ENCODE peak calls at places on chromosomes 13 and 19, in nine cellular contexts. One of them, this sample, is unnamed.

GRCh38 chr13:22196777-22197176 is 525.9 kb downstream of the FGF9 start:
- DNase-seq in astrocyte of the spinal cord: no peak
- DNase-seq in hippocampal formation: no peak
- DNase-seq in T-helper 2 cell: no peak
- DNase-seq in NCI-H748 treated with DMSO at 0.1 percent for 48 hours: no peak
- DNase-seq in CD8-positive, alpha-beta memory T cell: no peak
- DNase-seq in mesendoderm: no peak
- DNase-seq in activated T-helper 9 cell treated with anti-CD3 and anti-CD28 coated beads, Interleukin-2, amount 50 U/mL, for 16 hours: no peak
- DNase-seq in stimulated activated CD8-positive, alpha-beta memory T cell treated with anti-CD3 and anti-CD28 coated beads, Interleukin-7, amount 100 ng/mL, for 4 hours: no peak
- DNase-seq in this sample: no peak

GRCh38 chr19:17996826-17997316 is 11.1 kb upstream of the ARRDC2 start:
- DNase-seq in NCI-H748 treated with DMSO at 0.1 percent for 48 hours: peak
- DNase-seq in stimulated activated CD8-positive, alpha-beta memory T cell treated with anti-CD3 and anti-CD28 coated beads, Interleukin-7, amount 100 ng/mL, for 4 hours: peak
- DNase-seq in T-helper 2 cell: peak
- DNase-seq in astrocyte of the spinal cord: peak
- DNase-seq in CD8-positive, alpha-beta memory T cell: peak
- DNase-seq in mesendoderm: peak
- DNase-seq in hippocampal formation: peak
- DNase-seq in activated T-helper 9 cell treated with anti-CD3 and anti-CD28 coated beads, Interleukin-2, amount 50 U/mL, for 16 hours: peak
- DNase-seq in this sample: peak

GRCh38 chr13:48446454-48446853 is 33.5 kb upstream of the LPAR6 start:
- DNase-seq in astrocyte of the spinal cord: peak
- DNase-seq in CD8-positive, alpha-beta memory T cell: no peak
- DNase-seq in T-helper 2 cell: no peak
- DNase-seq in mesendoderm: no peak
- DNase-seq in stimulated activated CD8-positive, alpha-beta memory T cell treated with anti-CD3 and anti-CD28 coated beads, Interleukin-7, amount 100 ng/mL, for 4 hours: no peak
- DNase-seq in activated T-helper 9 cell treated with anti-CD3 and anti-CD28 coated beads, Interleukin-2, amount 50 U/mL, for 16 hours: no peak
- DNase-seq in NCI-H748 treated with DMSO at 0.1 percent for 48 hours: no peak
- DNase-seq in hippocampal formation: no peak
- DNase-seq in this sample: no peak

GRCh38 chr13:34201050-34201913 is 383.3 kb downstream of the RFC3 start:
- DNase-seq in activated T-helper 9 cell treated with anti-CD3 and anti-CD28 coated beads, Interleukin-2, amount 50 U/mL, for 16 hours: no peak
- DNase-seq in hippocampal formation: no peak
- DNase-seq in mesendoderm: no peak
- DNase-seq in NCI-H748 treated with DMSO at 0.1 percent for 48 hours: no peak
- DNase-seq in stimulated activated CD8-positive, alpha-beta memory T cell treated with anti-CD3 and anti-CD28 coated beads, Interleukin-7, amount 100 ng/mL, for 4 hours: no peak
- DNase-seq in CD8-positive, alpha-beta memory T cell: no peak
- DNase-seq in astrocyte of the spinal cord: peak
- DNase-seq in T-helper 2 cell: no peak
- DNase-seq in this sample: no peak

GRCh38 chr13:74217816-74218215 is 83.6 kb upstream of the KLF12 start:
- DNase-seq in hippocampal formation: no peak
- DNase-seq in CD8-positive, alpha-beta memory T cell: no peak
- DNase-seq in T-helper 2 cell: no peak
- DNase-seq in mesendoderm: no peak
- DNase-seq in stimulated activated CD8-positive, alpha-beta memory T cell treated with anti-CD3 and anti-CD28 coated beads, Interleukin-7, amount 100 ng/mL, for 4 hours: no peak
- DNase-seq in activated T-helper 9 cell treated with anti-CD3 and anti-CD28 coated beads, Interleukin-2, amount 50 U/mL, for 16 hours: no peak
- DNase-seq in astrocyte of the spinal cord: peak
- DNase-seq in NCI-H748 treated with DMSO at 0.1 percent for 48 hours: no peak
- DNase-seq in this sample: no peak

GRCh38 chr19:45528149-45528743 is 21.0 kb downstream of the VASP start:
- DNase-seq in stimulated activated CD8-positive, alpha-beta memory T cell treated with anti-CD3 and anti-CD28 coated beads, Interleukin-7, amount 100 ng/mL, for 4 hours: no peak
- DNase-seq in mesendoderm: peak
- DNase-seq in activated T-helper 9 cell treated with anti-CD3 and anti-CD28 coated beads, Interleukin-2, amount 50 U/mL, for 16 hours: no peak
- DNase-seq in T-helper 2 cell: no peak
- DNase-seq in hippocampal formation: no peak
- DNase-seq in NCI-H748 treated with DMSO at 0.1 percent for 48 hours: peak
- DNase-seq in CD8-positive, alpha-beta memory T cell: no peak
- DNase-seq in astrocyte of the spinal cord: peak
- DNase-seq in this sample: peak

GRCh38 chr13:23372264-23372905 is 61.1 kb downstream of the SACS start:
- DNase-seq in NCI-H748 treated with DMSO at 0.1 percent for 48 hours: no peak
- DNase-seq in T-helper 2 cell: no peak
- DNase-seq in mesendoderm: no peak
- DNase-seq in astrocyte of the spinal cord: no peak
- DNase-seq in activated T-helper 9 cell treated with anti-CD3 and anti-CD28 coated beads, Interleukin-2, amount 50 U/mL, for 16 hours: no peak
- DNase-seq in hippocampal formation: no peak
- DNase-seq in CD8-positive, alpha-beta memory T cell: no peak
- DNase-seq in stimulated activated CD8-positive, alpha-beta memory T cell treated with anti-CD3 and anti-CD28 coated beads, Interleukin-7, amount 100 ng/mL, for 4 hours: no peak
- DNase-seq in this sample: no peak

GRCh38 chr13:109776575-109776974 is 9.8 kb downstream of the IRS2 start:
- DNase-seq in hippocampal formation: no peak
- DNase-seq in astrocyte of the spinal cord: peak
- DNase-seq in NCI-H748 treated with DMSO at 0.1 percent for 48 hours: no peak
- DNase-seq in CD8-positive, alpha-beta memory T cell: no peak
- DNase-seq in T-helper 2 cell: no peak
- DNase-seq in activated T-helper 9 cell treated with anti-CD3 and anti-CD28 coated beads, Interleukin-2, amount 50 U/mL, for 16 hours: no peak
- DNase-seq in stimulated activated CD8-positive, alpha-beta memory T cell treated with anti-CD3 and anti-CD28 coated beads, Interleukin-7, amount 100 ng/mL, for 4 hours: no peak
- DNase-seq in mesendoderm: no peak
- DNase-seq in this sample: no peak

GRCh38 chr13:38350114-38350617 is 515 bp downstream of the UFM1 start:
- DNase-seq in mesendoderm: peak
- DNase-seq in astrocyte of the spinal cord: no peak
- DNase-seq in T-helper 2 cell: peak
- DNase-seq in NCI-H748 treated with DMSO at 0.1 percent for 48 hours: peak
- DNase-seq in CD8-positive, alpha-beta memory T cell: no peak
- DNase-seq in activated T-helper 9 cell treated with anti-CD3 and anti-CD28 coated beads, Interleukin-2, amount 50 U/mL, for 16 hours: peak
- DNase-seq in stimulated activated CD8-positive, alpha-beta memory T cell treated with anti-CD3 and anti-CD28 coated beads, Interleukin-7, amount 100 ng/mL, for 4 hours: peak
- DNase-seq in hippocampal formation: no peak
- DNase-seq in this sample: peak

GRCh38 chr13:77521194-77521593 is 14.3 kb upstream of the SCEL start:
- DNase-seq in hippocampal formation: no peak
- DNase-seq in T-helper 2 cell: no peak
- DNase-seq in stimulated activated CD8-positive, alpha-beta memory T cell treated with anti-CD3 and anti-CD28 coated beads, Interleukin-7, amount 100 ng/mL, for 4 hours: no peak
- DNase-seq in activated T-helper 9 cell treated with anti-CD3 and anti-CD28 coated beads, Interleukin-2, amount 50 U/mL, for 16 hours: no peak
- DNase-seq in NCI-H748 treated with DMSO at 0.1 percent for 48 hours: no peak
- DNase-seq in mesendoderm: peak
- DNase-seq in CD8-positive, alpha-beta memory T cell: no peak
- DNase-seq in astrocyte of the spinal cord: peak
- DNase-seq in this sample: no peak

GRCh38 chr19:6412111-6412999 is 12.3 kb downstream of the KHSRP start:
- DNase-seq in mesendoderm: peak
- DNase-seq in CD8-positive, alpha-beta memory T cell: peak
- DNase-seq in hippocampal formation: no peak
- DNase-seq in T-helper 2 cell: peak
- DNase-seq in activated T-helper 9 cell treated with anti-CD3 and anti-CD28 coated beads, Interleukin-2, amount 50 U/mL, for 16 hours: no peak
- DNase-seq in NCI-H748 treated with DMSO at 0.1 percent for 48 hours: no peak
- DNase-seq in stimulated activated CD8-positive, alpha-beta memory T cell treated with anti-CD3 and anti-CD28 coated beads, Interleukin-7, amount 100 ng/mL, for 4 hours: no peak
- DNase-seq in astrocyte of the spinal cord: no peak
- DNase-seq in this sample: peak

GRCh38 chr19:50803633-50804419 is 13.6 kb downstream of the ACP4 start:
- DNase-seq in mesendoderm: no peak
- DNase-seq in stimulated activated CD8-positive, alpha-beta memory T cell treated with anti-CD3 and anti-CD28 coated beads, Interleukin-7, amount 100 ng/mL, for 4 hours: peak
- DNase-seq in T-helper 2 cell: peak
- DNase-seq in activated T-helper 9 cell treated with anti-CD3 and anti-CD28 coated beads, Interleukin-2, amount 50 U/mL, for 16 hours: peak
- DNase-seq in NCI-H748 treated with DMSO at 0.1 percent for 48 hours: peak
- DNase-seq in CD8-positive, alpha-beta memory T cell: peak
- DNase-seq in hippocampal formation: no peak
- DNase-seq in astrocyte of the spinal cord: no peak
- DNase-seq in this sample: peak

GRCh38 chr19:13795595-13796300 is 505 bp downstream of the ZSWIM4 start:
- DNase-seq in stimulated activated CD8-positive, alpha-beta memory T cell treated with anti-CD3 and anti-CD28 coated beads, Interleukin-7, amount 100 ng/mL, for 4 hours: no peak
- DNase-seq in CD8-positive, alpha-beta memory T cell: no peak
- DNase-seq in astrocyte of the spinal cord: no peak
- DNase-seq in mesendoderm: no peak
- DNase-seq in hippocampal formation: no peak
- DNase-seq in T-helper 2 cell: no peak
- DNase-seq in activated T-helper 9 cell treated with anti-CD3 and anti-CD28 coated beads, Interleukin-2, amount 50 U/mL, for 16 hours: no peak
- DNase-seq in NCI-H748 treated with DMSO at 0.1 percent for 48 hours: no peak
- DNase-seq in this sample: peak

GRCh38 chr13:89925107-89925506 is 1422.4 kb upstream of the MIR17HG start:
- DNase-seq in NCI-H748 treated with DMSO at 0.1 percent for 48 hours: peak
- DNase-seq in stimulated activated CD8-positive, alpha-beta memory T cell treated with anti-CD3 and anti-CD28 coated beads, Interleukin-7, amount 100 ng/mL, for 4 hours: no peak
- DNase-seq in activated T-helper 9 cell treated with anti-CD3 and anti-CD28 coated beads, Interleukin-2, amount 50 U/mL, for 16 hours: no peak
- DNase-seq in mesendoderm: peak
- DNase-seq in hippocampal formation: no peak
- DNase-seq in T-helper 2 cell: no peak
- DNase-seq in astrocyte of the spinal cord: peak
- DNase-seq in CD8-positive, alpha-beta memory T cell: no peak
- DNase-seq in this sample: peak

GRCh38 chr13:28313579-28313978 is 175.2 kb downstream of the PAN3 start:
- DNase-seq in activated T-helper 9 cell treated with anti-CD3 and anti-CD28 coated beads, Interleukin-2, amount 50 U/mL, for 16 hours: no peak
- DNase-seq in CD8-positive, alpha-beta memory T cell: no peak
- DNase-seq in T-helper 2 cell: no peak
- DNase-seq in mesendoderm: peak
- DNase-seq in hippocampal formation: no peak
- DNase-seq in astrocyte of the spinal cord: no peak
- DNase-seq in NCI-H748 treated with DMSO at 0.1 percent for 48 hours: no peak
- DNase-seq in stimulated activated CD8-positive, alpha-beta memory T cell treated with anti-CD3 and anti-CD28 coated beads, Interleukin-7, amount 100 ng/mL, for 4 hours: no peak
- DNase-seq in this sample: no peak

GRCh38 chr13:99658266-99658991 is 157.2 kb downstream of the TM9SF2 start:
- DNase-seq in activated T-helper 9 cell treated with anti-CD3 and anti-CD28 coated beads, Interleukin-2, amount 50 U/mL, for 16 hours: peak
- DNase-seq in hippocampal formation: peak
- DNase-seq in T-helper 2 cell: peak
- DNase-seq in mesendoderm: peak
- DNase-seq in NCI-H748 treated with DMSO at 0.1 percent for 48 hours: peak
- DNase-seq in stimulated activated CD8-positive, alpha-beta memory T cell treated with anti-CD3 and anti-CD28 coated beads, Interleukin-7, amount 100 ng/mL, for 4 hours: peak
- DNase-seq in astrocyte of the spinal cord: peak
- DNase-seq in CD8-positive, alpha-beta memory T cell: peak
- DNase-seq in this sample: peak

GRCh38 chr19:53586277-53586691 is 45.5 kb upstream of the DPRX start:
- DNase-seq in stimulated activated CD8-positive, alpha-beta memory T cell treated with anti-CD3 and anti-CD28 coated beads, Interleukin-7, amount 100 ng/mL, for 4 hours: no peak
- DNase-seq in mesendoderm: no peak
- DNase-seq in T-helper 2 cell: no peak
- DNase-seq in hippocampal formation: no peak
- DNase-seq in NCI-H748 treated with DMSO at 0.1 percent for 48 hours: no peak
- DNase-seq in activated T-helper 9 cell treated with anti-CD3 and anti-CD28 coated beads, Interleukin-2, amount 50 U/mL, for 16 hours: no peak
- DNase-seq in astrocyte of the spinal cord: no peak
- DNase-seq in CD8-positive, alpha-beta memory T cell: no peak
- DNase-seq in this sample: no peak

GRCh38 chr13:69690999-69691398 is 416.6 kb upstream of the ATXN8OS start:
- DNase-seq in astrocyte of the spinal cord: no peak
- DNase-seq in hippocampal formation: no peak
- DNase-seq in CD8-positive, alpha-beta memory T cell: no peak
- DNase-seq in stimulated activated CD8-positive, alpha-beta memory T cell treated with anti-CD3 and anti-CD28 coated beads, Interleukin-7, amount 100 ng/mL, for 4 hours: no peak
- DNase-seq in NCI-H748 treated with DMSO at 0.1 percent for 48 hours: no peak
- DNase-seq in T-helper 2 cell: no peak
- DNase-seq in mesendoderm: peak
- DNase-seq in activated T-helper 9 cell treated with anti-CD3 and anti-CD28 coated beads, Interleukin-2, amount 50 U/mL, for 16 hours: no peak
- DNase-seq in this sample: no peak

GRCh38 chr19:13729859-13730258 is 34.5 kb upstream of the MRI1 start:
- DNase-seq in T-helper 2 cell: no peak
- DNase-seq in astrocyte of the spinal cord: peak
- DNase-seq in activated T-helper 9 cell treated with anti-CD3 and anti-CD28 coated beads, Interleukin-2, amount 50 U/mL, for 16 hours: no peak
- DNase-seq in NCI-H748 treated with DMSO at 0.1 percent for 48 hours: no peak
- DNase-seq in hippocampal formation: no peak
- DNase-seq in mesendoderm: no peak
- DNase-seq in CD8-positive, alpha-beta memory T cell: no peak
- DNase-seq in stimulated activated CD8-positive, alpha-beta memory T cell treated with anti-CD3 and anti-CD28 coated beads, Interleukin-7, amount 100 ng/mL, for 4 hours: no peak
- DNase-seq in this sample: no peak

GRCh38 chr13:79432992-79433391 is 26.9 kb upstream of the RBM26 start:
- DNase-seq in NCI-H748 treated with DMSO at 0.1 percent for 48 hours: no peak
- DNase-seq in mesendoderm: no peak
- DNase-seq in astrocyte of the spinal cord: no peak
- DNase-seq in T-helper 2 cell: no peak
- DNase-seq in stimulated activated CD8-positive, alpha-beta memory T cell treated with anti-CD3 and anti-CD28 coated beads, Interleukin-7, amount 100 ng/mL, for 4 hours: no peak
- DNase-seq in hippocampal formation: no peak
- DNase-seq in activated T-helper 9 cell treated with anti-CD3 and anti-CD28 coated beads, Interleukin-2, amount 50 U/mL, for 16 hours: no peak
- DNase-seq in CD8-positive, alpha-beta memory T cell: no peak
- DNase-seq in this sample: no peak

GRCh38 chr19:15115080-15115479 is 7.9 kb downstream of the SYDE1 start:
- DNase-seq in CD8-positive, alpha-beta memory T cell: no peak
- DNase-seq in activated T-helper 9 cell treated with anti-CD3 and anti-CD28 coated beads, Interleukin-2, amount 50 U/mL, for 16 hours: no peak
- DNase-seq in stimulated activated CD8-positive, alpha-beta memory T cell treated with anti-CD3 and anti-CD28 coated beads, Interleukin-7, amount 100 ng/mL, for 4 hours: no peak
- DNase-seq in mesendoderm: no peak
- DNase-seq in NCI-H748 treated with DMSO at 0.1 percent for 48 hours: no peak
- DNase-seq in T-helper 2 cell: no peak
- DNase-seq in hippocampal formation: no peak
- DNase-seq in astrocyte of the spinal cord: peak
- DNase-seq in this sample: no peak

GRCh38 chr13:58883405-58883804 is 1251.9 kb downstream of the PCDH17 start:
- DNase-seq in CD8-positive, alpha-beta memory T cell: no peak
- DNase-seq in mesendoderm: peak
- DNase-seq in stimulated activated CD8-positive, alpha-beta memory T cell treated with anti-CD3 and anti-CD28 coated beads, Interleukin-7, amount 100 ng/mL, for 4 hours: no peak
- DNase-seq in astrocyte of the spinal cord: no peak
- DNase-seq in NCI-H748 treated with DMSO at 0.1 percent for 48 hours: no peak
- DNase-seq in activated T-helper 9 cell treated with anti-CD3 and anti-CD28 coated beads, Interleukin-2, amount 50 U/mL, for 16 hours: no peak
- DNase-seq in hippocampal formation: no peak
- DNase-seq in T-helper 2 cell: no peak
- DNase-seq in this sample: no peak

GRCh38 chr13:58946274-58946673 is 1217.5 kb downstream of the DIAPH3 start:
- DNase-seq in mesendoderm: no peak
- DNase-seq in CD8-positive, alpha-beta memory T cell: no peak
- DNase-seq in NCI-H748 treated with DMSO at 0.1 percent for 48 hours: no peak
- DNase-seq in hippocampal formation: no peak
- DNase-seq in astrocyte of the spinal cord: peak
- DNase-seq in stimulated activated CD8-positive, alpha-beta memory T cell treated with anti-CD3 and anti-CD28 coated beads, Interleukin-7, amount 100 ng/mL, for 4 hours: no peak
- DNase-seq in activated T-helper 9 cell treated with anti-CD3 and anti-CD28 coated beads, Interleukin-2, amount 50 U/mL, for 16 hours: no peak
- DNase-seq in T-helper 2 cell: no peak
- DNase-seq in this sample: no peak

GRCh38 chr19:13835791-13836723 is 40.8 kb downstream of the ZSWIM4 start:
- DNase-seq in NCI-H748 treated with DMSO at 0.1 percent for 48 hours: no peak
- DNase-seq in mesendoderm: no peak
- DNase-seq in astrocyte of the spinal cord: peak
- DNase-seq in CD8-positive, alpha-beta memory T cell: no peak
- DNase-seq in hippocampal formation: no peak
- DNase-seq in activated T-helper 9 cell treated with anti-CD3 and anti-CD28 coated beads, Interleukin-2, amount 50 U/mL, for 16 hours: no peak
- DNase-seq in T-helper 2 cell: peak
- DNase-seq in stimulated activated CD8-positive, alpha-beta memory T cell treated with anti-CD3 and anti-CD28 coated beads, Interleukin-7, amount 100 ng/mL, for 4 hours: no peak
- DNase-seq in this sample: peak

GRCh38 chr19:35037716-35038622 is 3.6 kb upstream of the HPN start:
- DNase-seq in CD8-positive, alpha-beta memory T cell: no peak
- DNase-seq in mesendoderm: no peak
- DNase-seq in hippocampal formation: peak
- DNase-seq in astrocyte of the spinal cord: no peak
- DNase-seq in NCI-H748 treated with DMSO at 0.1 percent for 48 hours: no peak
- DNase-seq in stimulated activated CD8-positive, alpha-beta memory T cell treated with anti-CD3 and anti-CD28 coated beads, Interleukin-7, amount 100 ng/mL, for 4 hours: no peak
- DNase-seq in activated T-helper 9 cell treated with anti-CD3 and anti-CD28 coated beads, Interleukin-2, amount 50 U/mL, for 16 hours: no peak
- DNase-seq in T-helper 2 cell: no peak
- DNase-seq in this sample: no peak

GRCh38 chr13:25654332-25654731 is 282.6 kb downstream of the ATP8A2 start:
- DNase-seq in CD8-positive, alpha-beta memory T cell: no peak
- DNase-seq in hippocampal formation: no peak
- DNase-seq in NCI-H748 treated with DMSO at 0.1 percent for 48 hours: no peak
- DNase-seq in astrocyte of the spinal cord: no peak
- DNase-seq in T-helper 2 cell: no peak
- DNase-seq in mesendoderm: no peak
- DNase-seq in stimulated activated CD8-positive, alpha-beta memory T cell treated with anti-CD3 and anti-CD28 coated beads, Interleukin-7, amount 100 ng/mL, for 4 hours: no peak
- DNase-seq in activated T-helper 9 cell treated with anti-CD3 and anti-CD28 coated beads, Interleukin-2, amount 50 U/mL, for 16 hours: no peak
- DNase-seq in this sample: no peak

GRCh38 chr19:484494-484893 is 11.8 kb upstream of the MADCAM1 start:
- DNase-seq in CD8-positive, alpha-beta memory T cell: no peak
- DNase-seq in activated T-helper 9 cell treated with anti-CD3 and anti-CD28 coated beads, Interleukin-2, amount 50 U/mL, for 16 hours: no peak
- DNase-seq in astrocyte of the spinal cord: no peak
- DNase-seq in T-helper 2 cell: no peak
- DNase-seq in stimulated activated CD8-positive, alpha-beta memory T cell treated with anti-CD3 and anti-CD28 coated beads, Interleukin-7, amount 100 ng/mL, for 4 hours: no peak
- DNase-seq in hippocampal formation: no peak
- DNase-seq in NCI-H748 treated with DMSO at 0.1 percent for 48 hours: no peak
- DNase-seq in mesendoderm: no peak
- DNase-seq in this sample: no peak

GRCh38 chr13:48094404-48094780 is 512 bp downstream of the MED4 start:
- DNase-seq in NCI-H748 treated with DMSO at 0.1 percent for 48 hours: no peak
- DNase-seq in activated T-helper 9 cell treated with anti-CD3 and anti-CD28 coated beads, Interleukin-2, amount 50 U/mL, for 16 hours: no peak
- DNase-seq in astrocyte of the spinal cord: no peak
- DNase-seq in stimulated activated CD8-positive, alpha-beta memory T cell treated with anti-CD3 and anti-CD28 coated beads, Interleukin-7, amount 100 ng/mL, for 4 hours: no peak
- DNase-seq in mesendoderm: peak
- DNase-seq in CD8-positive, alpha-beta memory T cell: no peak
- DNase-seq in hippocampal formation: no peak
- DNase-seq in T-helper 2 cell: no peak
- DNase-seq in this sample: peak

GRCh38 chr19:35860818-35861639 is 4.3 kb downstream of the KIRREL2 start:
- DNase-seq in NCI-H748 treated with DMSO at 0.1 percent for 48 hours: no peak
- DNase-seq in stimulated activated CD8-positive, alpha-beta memory T cell treated with anti-CD3 and anti-CD28 coated beads, Interleukin-7, amount 100 ng/mL, for 4 hours: no peak
- DNase-seq in mesendoderm: peak
- DNase-seq in hippocampal formation: no peak
- DNase-seq in CD8-positive, alpha-beta memory T cell: no peak
- DNase-seq in astrocyte of the spinal cord: no peak
- DNase-seq in activated T-helper 9 cell treated with anti-CD3 and anti-CD28 coated beads, Interleukin-2, amount 50 U/mL, for 16 hours: no peak
- DNase-seq in T-helper 2 cell: no peak
- DNase-seq in this sample: peak